ENCODE peak calls at places on chromosomes 12 and 14, in nine cellular contexts. P is left ventricle myocardium inferior; C is sigmoid colon; D is small intestine; V is endothelial cell of umbilical vein; Q is CD8-positive, alpha-beta memory T cell; T is uterus; G is tibial artery; I is heart right ventricle. L is an unnamed sample.
A peak's percentile ranks its signal among the peaks of the same experiment; 100 is the strongest.

GRCh38 chr14:61177279-61178225 is 103.6 kb downstream of the TMEM30B start:
- DNase-seq in D (no peak), T (no peak), C (no peak), G (no peak), P (no peak), Q (no peak), V (no peak), I (no peak), L (no peak)

GRCh38 chr14:74275265-74275841 is 27.4 kb downstream of the ABCD4 start:
- DNase-seq in Q (no peak), V (no peak), T (no peak), D (no peak), I (peak; percentile 22), P (no peak), C (no peak), G (no peak), L (no peak)

GRCh38 chr12:108063192-108063591 is 65.9 kb upstream of the WSCD2 start:
- DNase-seq in G (no peak), I (no peak), D (no peak), T (no peak), V (peak; percentile 36), P (no peak), Q (no peak), C (no peak), L (peak; percentile 36)

GRCh38 chr12:10067942-10068341 is 30.8 kb downstream of the CLEC1A start:
- DNase-seq in I (peak; percentile 29), T (peak; percentile 36), C (no peak), G (no peak), V (peak; percentile 96), D (no peak), Q (no peak), P (no peak), L (no peak)

GRCh38 chr12:58920102-58920955 is at the start of gene LRIG3:
- DNase-seq in D (peak; percentile 88), P (peak; percentile 90), G (peak; percentile 96), V (peak; percentile 99), T (peak; percentile 92), Q (no peak), C (peak; percentile 96), I (peak; percentile 90), L (peak; percentile 82)

GRCh38 chr14:65255583-65256443 is 153.5 kb upstream of the MAX start:
- DNase-seq in T (no peak), V (no peak), C (no peak), P (no peak), I (no peak), Q (no peak), D (peak; percentile 96), G (no peak), L (no peak)

GRCh38 chr12:68163546-68164210 is 4.1 kb upstream of the IFNG start:
- DNase-seq in D (no peak), V (no peak), C (no peak), P (no peak), T (no peak), I (no peak), Q (peak; percentile 14), G (no peak), L (no peak)

GRCh38 chr12:54526800-54527630 is 22.4 kb upstream of the PDE1B start:
- DNase-seq in T (no peak), D (peak; percentile 5), P (peak; percentile 21), C (no peak), Q (no peak), G (no peak), I (peak; percentile 28), V (peak; percentile 40), L (no peak)

GRCh38 chr14:67514203-67514607 is 18.9 kb upstream of the PLEKHH1 start:
- DNase-seq in G (no peak), I (no peak), P (no peak), C (no peak), D (peak; percentile 30), T (peak; percentile 35), Q (no peak), V (no peak), L (peak; percentile 6)

GRCh38 chr12:118098911-118099671 is 4.7 kb downstream of the VSIG10 start:
- DNase-seq in P (no peak), T (no peak), Q (no peak), V (no peak), C (no peak), I (no peak), G (no peak), D (peak; percentile 61), L (no peak)

GRCh38 chr14:51041853-51042252 is 53.1 kb downstream of the TRIM9 start:
- DNase-seq in V (no peak), D (no peak), T (no peak), Q (no peak), P (no peak), C (no peak), G (no peak), I (no peak), L (no peak)

GRCh38 chr12:32265920-32266319 is 133.4 kb upstream of the FGD4 start:
- DNase-seq in C (no peak), Q (no peak), I (no peak), G (no peak), D (no peak), V (no peak), P (no peak), T (no peak), L (no peak)

GRCh38 chr14:42057176-42057575 is 450.5 kb downstream of the LRFN5 start:
- DNase-seq in D (no peak), Q (no peak), C (no peak), I (no peak), G (no peak), V (no peak), T (no peak), P (no peak), L (no peak)

DNA sequence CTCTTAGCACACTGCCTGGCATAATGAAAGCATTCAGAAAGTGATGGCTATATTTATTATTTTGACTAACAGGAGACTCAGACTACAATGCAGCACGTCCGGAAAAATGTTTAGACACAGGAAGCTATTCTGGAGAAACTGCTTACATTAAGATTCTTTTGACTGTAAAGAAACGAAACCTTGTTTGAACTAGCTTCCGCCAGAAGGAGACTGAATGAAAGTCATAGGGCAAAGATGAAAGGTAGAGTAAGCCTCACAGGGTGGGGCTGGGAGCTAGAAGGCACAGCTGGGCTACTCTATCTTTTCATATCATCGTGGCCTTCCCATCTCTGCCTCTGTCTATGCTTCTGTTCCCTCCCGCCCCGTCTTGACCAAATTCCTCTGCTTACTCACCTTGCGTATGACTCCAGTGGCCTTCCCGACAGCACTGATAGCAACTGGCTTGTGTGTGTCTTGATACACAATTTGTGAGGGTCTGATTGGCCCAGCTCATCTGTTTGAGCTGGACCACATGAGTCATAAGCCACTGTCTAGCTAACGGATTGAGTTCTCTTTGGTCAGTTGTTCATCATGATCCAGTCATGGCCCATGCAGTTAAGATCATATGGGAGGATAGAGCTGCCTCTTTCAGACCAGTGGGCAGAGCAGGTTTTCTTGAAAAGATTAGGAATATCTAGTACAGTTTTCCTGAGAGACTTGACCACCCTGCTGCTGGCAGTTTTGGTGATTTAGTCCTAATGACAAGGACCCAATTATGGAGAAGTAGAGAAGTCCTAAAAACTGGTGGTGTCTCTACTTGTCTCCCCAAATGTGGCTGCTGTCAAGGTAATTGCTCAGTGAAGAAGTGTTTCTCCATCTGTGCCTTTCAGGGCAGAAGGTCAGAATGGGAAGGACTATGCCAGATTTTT is 151.5 kb upstream of the SLC38A2 start:
- DNase-seq in Q (peak; percentile 33), V (peak; percentile 83), T (peak; percentile 34), D (peak; percentile 76), P (no peak), G (no peak), C (no peak), I (no peak), L (no peak)
- H3K27ac ChIP-seq in Q (no peak overlapping the region), V (peak overlapping the region; percentile 81), T (peak overlapping the region; percentile 77), D (peak overlapping the region; percentile 85), P (peak overlapping the region; percentile 85), G (peak overlapping the region; percentile 56), C (peak overlapping the region; percentile 76), I (peak overlapping the region; percentile 79), L (no peak overlapping the region)

DNA sequence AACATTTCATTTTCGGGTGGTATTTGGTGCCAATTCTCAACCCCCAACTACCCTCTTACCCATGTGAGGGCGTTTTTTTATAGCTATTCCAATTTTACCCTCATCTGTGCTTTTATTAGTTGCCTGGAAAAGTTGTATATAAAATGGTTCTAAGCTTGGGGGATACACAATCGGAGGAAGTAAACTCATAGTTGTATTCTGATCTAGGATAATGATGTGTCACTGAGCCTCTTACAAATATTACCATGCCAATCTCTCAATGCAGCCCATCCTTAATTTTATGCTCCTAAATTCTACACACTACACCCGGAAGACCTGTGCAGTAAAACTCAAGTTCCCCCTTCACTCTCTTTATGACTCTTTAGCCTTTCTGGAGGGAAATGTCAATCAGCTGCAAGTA is 1206.5 kb upstream of the FLRT2 start:
- DNase-seq in V (peak; percentile 28), G (no peak), T (no peak), C (no peak), P (no peak), Q (no peak), I (no peak), D (no peak), L (no peak)
- H3K27ac ChIP-seq in V (peak overlapping the region; percentile 64), G (no peak overlapping the region), T (no peak overlapping the region), C (no peak overlapping the region), P (peak overlapping the region; percentile 56), Q (no peak overlapping the region), I (peak overlapping the region; percentile 39), D (no peak overlapping the region), L (no peak overlapping the region)

DNA sequence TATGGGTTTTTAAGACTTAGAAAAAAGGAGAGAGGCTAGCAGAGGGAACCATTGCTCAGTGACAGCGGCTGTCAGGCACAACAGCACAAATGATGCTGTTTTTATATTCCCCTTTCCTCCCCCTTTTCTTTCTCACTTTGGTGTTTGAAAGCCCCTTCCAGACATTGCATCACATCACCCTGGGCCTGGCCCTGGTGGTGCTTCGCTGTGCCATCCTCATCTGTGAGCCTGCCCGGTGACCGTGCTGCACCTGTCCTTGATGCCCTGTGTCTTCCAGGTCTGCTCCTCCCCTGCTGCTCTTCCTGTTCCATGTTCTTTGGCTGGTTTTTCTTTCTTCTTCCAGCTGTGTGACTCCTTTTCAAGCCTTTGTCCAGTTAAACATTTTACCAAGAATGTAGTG is 24.8 kb downstream of the KLC1 start:
- DNase-seq in D (no peak), I (no peak), T (no peak), C (no peak), V (no peak), P (no peak), G (no peak), Q (no peak), L (no peak)
- H3K27ac ChIP-seq in D (no peak overlapping the region), I (peak overlapping the region; percentile 32), T (peak overlapping the region; percentile 56), C (peak overlapping the region; percentile 6), V (no peak overlapping the region), P (peak overlapping the region; percentile 68), G (peak overlapping the region; percentile 49), Q (no peak overlapping the region), L (no peak overlapping the region)

DNA sequence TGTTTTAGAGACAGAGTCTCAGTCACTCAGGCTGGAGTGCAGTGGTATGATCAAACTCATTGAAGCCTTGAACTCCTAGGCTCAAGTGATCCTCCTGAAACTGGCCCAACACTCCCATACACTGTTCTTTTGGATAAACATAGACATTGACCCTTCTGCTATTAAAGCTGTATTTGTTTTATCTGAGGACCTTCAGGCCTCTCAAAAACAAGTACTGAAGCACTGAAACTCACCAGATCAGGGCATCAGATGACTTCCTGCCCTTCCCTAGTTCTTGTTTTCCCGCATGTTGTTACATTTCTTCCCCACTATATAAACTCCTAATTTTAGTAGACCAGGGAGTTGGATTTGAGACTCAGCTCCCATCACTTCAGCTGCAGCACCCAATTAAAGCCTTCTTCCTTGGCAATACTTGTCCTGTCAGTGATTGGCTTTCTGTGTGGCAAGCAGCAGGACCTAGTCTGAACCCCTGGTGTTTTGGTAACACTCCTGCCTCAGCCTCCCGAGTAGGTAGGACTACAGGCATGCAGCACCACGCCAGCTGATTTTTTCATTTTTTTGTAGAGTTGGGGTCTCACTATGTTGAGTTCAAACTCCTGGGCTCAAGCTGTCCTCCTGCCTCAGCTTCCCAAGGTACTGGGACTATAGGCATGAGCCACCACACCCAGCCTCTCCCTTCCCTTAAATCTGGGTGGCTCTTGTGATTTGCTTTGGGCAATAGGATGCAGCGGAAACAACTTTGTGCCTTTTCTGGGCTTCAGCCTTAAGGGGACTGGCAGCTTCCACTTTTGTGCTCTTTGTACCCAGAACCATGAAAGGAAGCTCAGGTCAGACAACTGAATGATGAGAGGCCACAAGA is 12.5 kb upstream of the IFT81 start:
- DNase-seq in Q (no peak), G (peak; percentile 34), P (no peak), I (no peak), C (no peak), V (no peak), D (no peak), T (no peak), L (no peak)
- H3K27ac ChIP-seq in Q (no peak overlapping the region), G (peak overlapping the region; percentile 88), P (peak overlapping the region; percentile 90), I (peak overlapping the region; percentile 78), C (peak overlapping the region; percentile 92), V (no peak overlapping the region), D (peak overlapping the region; percentile 55), T (peak overlapping the region; percentile 90), L (no peak overlapping the region)